ENCODE peak calls at places on chromosomes 1 and 21, in six cellular contexts. U is gastrocnemius medialis, F is PC-3, X is KG1, E is HTR-8/SVneo, P is GM04504. A is an unnamed sample.

GRCh38 chr1:178536329-178536728 is 23.4 kb downstream of the TEX35 start:
- DNase-seq in F (no peak), E (no peak), X (no peak), P (no peak), U (no peak), A (no peak)

GRCh38 chr1:22784737-22785136 is 74.1 kb downstream of the EPHB2 start:
- DNase-seq in E (no peak), P (no peak), F (no peak), U (no peak), X (no peak), A (no peak)

GRCh38 chr1:77504986-77505385 is 177.5 kb downstream of the ZZZ3 start:
- DNase-seq in F (peak; percentile 78), X (no peak), E (no peak), U (no peak), P (no peak), A (no peak)

GRCh38 chr1:223670458-223671159 is 5.1 kb upstream of the CAPN8 start:
- DNase-seq in P (no peak), E (peak; percentile 36), X (no peak), U (peak; percentile 9), F (peak; percentile 77), A (no peak)

GRCh38 chr1:26965628-26966027 is 5.4 kb upstream of the KDF1 start:
- DNase-seq in F (no peak), U (no peak), P (no peak), X (no peak), E (no peak), A (no peak)

GRCh38 chr1:28456078-28456477 is 49.8 kb upstream of the RCC1 start:
- DNase-seq in X (peak; percentile 62), E (no peak), P (no peak), F (no peak), U (no peak), A (peak; percentile 8)

GRCh38 chr1:18262726-18263125 is 155.1 kb downstream of the IGSF21 start:
- DNase-seq in P (no peak), U (no peak), F (no peak), E (no peak), X (no peak), A (no peak)

GRCh38 chr1:157485793-157486192 is 66.5 kb downstream of the FCRL5 start:
- DNase-seq in P (no peak), F (no peak), U (no peak), X (no peak), E (no peak), A (no peak)

GRCh38 chr1:157509546-157510232 is 42.6 kb downstream of the FCRL5 start:
- DNase-seq in F (no peak), P (no peak), E (no peak), U (no peak), X (no peak), A (no peak)

GRCh38 chr1:62515055-62515454 is 78.2 kb downstream of the USP1 start:
- DNase-seq in P (no peak), F (no peak), X (no peak), U (no peak), E (no peak), A (no peak)

GRCh38 chr1:109628540-109629321 is 9.1 kb downstream of the AMPD2 start:
- DNase-seq in U (no peak), P (no peak), F (peak; percentile 49), X (no peak), E (no peak), A (no peak)

GRCh38 chr1:228090613-228091081 is 8.1 kb downstream of the ARF1 start:
- DNase-seq in X (no peak), E (no peak), F (no peak), U (no peak), P (no peak), A (no peak)

GRCh38 chr1:88701275-88701674 is 17.2 kb downstream of the PKN2 start:
- DNase-seq in F (no peak), E (no peak), P (no peak), U (no peak), X (no peak), A (no peak)

GRCh38 chr1:216621536-216621935 is 101.7 kb downstream of the ESRRG start:
- DNase-seq in F (no peak), X (no peak), E (no peak), U (no peak), P (no peak), A (no peak)

GRCh38 chr1:197065549-197065948 is 1.5 kb downstream of the F13B start:
- DNase-seq in X (no peak), E (no peak), P (peak; percentile 3), U (no peak), F (no peak), A (no peak)

GRCh38 chr21:44909719-44910118 is 11.0 kb downstream of the ITGB2 start:
- DNase-seq in P (no peak), F (no peak), X (no peak), U (no peak), E (no peak), A (no peak)

GRCh38 chr1:14924455-14925325 is 228.9 kb upstream of the TMEM51 start:
- DNase-seq in X (no peak), P (peak; percentile 24), U (no peak), F (peak; percentile 36), E (no peak), A (no peak)

GRCh38 chr21:35438643-35439404 is 389.7 kb upstream of the RUNX1 start:
- DNase-seq in X (no peak), F (no peak), U (no peak), P (no peak), E (no peak), A (no peak)

GRCh38 chr1:156052862-156053769 is 482 bp downstream of the UBQLN4 start:
- DNase-seq in X (peak; percentile 73), U (no peak), P (no peak), F (peak; percentile 77), E (peak; percentile 45), A (peak; percentile 66)

GRCh38 chr1:4422496-4423289 is 231.7 kb upstream of the AJAP1 start:
- DNase-seq in E (peak; percentile 36), X (no peak), F (no peak), U (no peak), P (no peak), A (no peak)

A was measured in activated T-helper 1 cell treated with anti-CD3 and anti-CD28 coated beads, Interleukin-12 subunit alpha, Interleukin-12 subunit beta, Interleukin-2, Interleukin-4 antibody, amounts not matched to agents 30 ng/mL and 10 ng/mL and 1 ng/mL, durations not matched to agents 14 hours and 24 hours and 36 hours.